ENCODE peak calls at places on chromosomes 13 and 19, in eight cellular contexts. One of them, this sample, is unnamed.

GRCh38 chr19:991174-991931 is 7.2 kb downstream of the WDR18 start:
- DNase-seq in AG10803: peak; percentile 52
- DNase-seq in body of pancreas: no peak
- DNase-seq in heart right ventricle: no peak
- DNase-seq in stomach: no peak
- DNase-seq in IMR-90: peak; percentile 46
- DNase-seq in sigmoid colon: no peak
- DNase-seq in uterus: peak; percentile 23
- DNase-seq in this sample: no peak

GRCh38 chr19:611506-611869 is 21.8 kb downstream of the HCN2 start:
- DNase-seq in body of pancreas: no peak
- DNase-seq in stomach: no peak
- DNase-seq in AG10803: peak; percentile 97
- DNase-seq in IMR-90: peak; percentile 96
- DNase-seq in sigmoid colon: no peak
- DNase-seq in uterus: no peak
- DNase-seq in heart right ventricle: no peak
- DNase-seq in this sample: peak; percentile 56

GRCh38 chr13:29702912-29703351 is 107.4 kb upstream of the SLC7A1 start:
- DNase-seq in stomach: no peak
- DNase-seq in uterus: peak; percentile 59
- DNase-seq in body of pancreas: no peak
- DNase-seq in IMR-90: peak; percentile 69
- DNase-seq in AG10803: peak; percentile 93
- DNase-seq in sigmoid colon: peak; percentile 72
- DNase-seq in heart right ventricle: peak; percentile 39
- DNase-seq in this sample: peak; percentile 80

GRCh38 chr13:36820222-36820621 is 1.2 kb downstream of the RFXAP start:
- DNase-seq in IMR-90: no peak
- DNase-seq in body of pancreas: no peak
- DNase-seq in heart right ventricle: no peak
- DNase-seq in sigmoid colon: no peak
- DNase-seq in stomach: no peak
- DNase-seq in uterus: no peak
- DNase-seq in AG10803: no peak
- DNase-seq in this sample: no peak

GRCh38 chr13:80716610-80717081 is 375.7 kb upstream of the SPRY2 start:
- DNase-seq in IMR-90: no peak
- DNase-seq in sigmoid colon: peak; percentile 64
- DNase-seq in heart right ventricle: peak; percentile 30
- DNase-seq in uterus: no peak
- DNase-seq in body of pancreas: peak; percentile 20
- DNase-seq in AG10803: no peak
- DNase-seq in stomach: no peak
- DNase-seq in this sample: no peak

GRCh38 chr13:79222427-79223205 is 183.4 kb downstream of the RBM26 start:
- DNase-seq in heart right ventricle: no peak
- DNase-seq in sigmoid colon: no peak
- DNase-seq in uterus: no peak
- DNase-seq in stomach: no peak
- DNase-seq in body of pancreas: no peak
- DNase-seq in IMR-90: no peak
- DNase-seq in AG10803: no peak
- DNase-seq in this sample: no peak

GRCh38 chr13:111460548-111461444 is 140.4 kb downstream of the TEX29 start:
- DNase-seq in IMR-90: peak; percentile 47
- DNase-seq in AG10803: peak; percentile 62
- DNase-seq in body of pancreas: peak; percentile 66
- DNase-seq in stomach: no peak
- DNase-seq in uterus: peak; percentile 28
- DNase-seq in heart right ventricle: peak; percentile 31
- DNase-seq in sigmoid colon: peak; percentile 64
- DNase-seq in this sample: peak; percentile 15

GRCh38 chr13:39575641-39576238 is 27.3 kb downstream of the LHFPL6 start:
- DNase-seq in IMR-90: no peak
- DNase-seq in sigmoid colon: no peak
- DNase-seq in heart right ventricle: no peak
- DNase-seq in uterus: no peak
- DNase-seq in stomach: no peak
- DNase-seq in AG10803: no peak
- DNase-seq in body of pancreas: no peak
- DNase-seq in this sample: no peak

GRCh38 chr19:48963371-48964204 is 1.5 kb upstream of the FTL start:
- DNase-seq in IMR-90: peak; percentile 71
- DNase-seq in uterus: peak; percentile 84
- DNase-seq in body of pancreas: peak; percentile 83
- DNase-seq in AG10803: peak; percentile 68
- DNase-seq in stomach: peak; percentile 77
- DNase-seq in heart right ventricle: peak; percentile 82
- DNase-seq in sigmoid colon: peak; percentile 95
- DNase-seq in this sample: no peak

GRCh38 chr13:111247552-111247951 is 72.9 kb upstream of the TEX29 start:
- DNase-seq in uterus: no peak
- DNase-seq in body of pancreas: peak; percentile 76
- DNase-seq in AG10803: peak; percentile 38
- DNase-seq in heart right ventricle: peak; percentile 30
- DNase-seq in sigmoid colon: no peak
- DNase-seq in IMR-90: no peak
- DNase-seq in stomach: peak; percentile 75
- DNase-seq in this sample: no peak

GRCh38 chr13:41130356-41130755 is 2.2 kb downstream of the KBTBD6 start:
- DNase-seq in body of pancreas: no peak
- DNase-seq in heart right ventricle: no peak
- DNase-seq in stomach: no peak
- DNase-seq in uterus: no peak
- DNase-seq in sigmoid colon: no peak
- DNase-seq in IMR-90: peak; percentile 37
- DNase-seq in AG10803: no peak
- DNase-seq in this sample: no peak

GRCh38 chr19:48113190-48113917 is 2.7 kb upstream of the PLA2G4C start:
- DNase-seq in AG10803: no peak
- DNase-seq in stomach: no peak
- DNase-seq in IMR-90: peak; percentile 18
- DNase-seq in heart right ventricle: no peak
- DNase-seq in body of pancreas: no peak
- DNase-seq in sigmoid colon: no peak
- DNase-seq in uterus: no peak
- DNase-seq in this sample: no peak

GRCh38 chr13:20349564-20350379 is 117.7 kb upstream of the GJB6 start:
- DNase-seq in stomach: no peak
- DNase-seq in body of pancreas: peak; percentile 16
- DNase-seq in IMR-90: no peak
- DNase-seq in AG10803: no peak
- DNase-seq in sigmoid colon: no peak
- DNase-seq in uterus: no peak
- DNase-seq in heart right ventricle: no peak
- DNase-seq in this sample: no peak

GRCh38 chr13:92530364-92530763 is 696.2 kb upstream of the GPC6 start:
- DNase-seq in uterus: no peak
- DNase-seq in body of pancreas: no peak
- DNase-seq in stomach: no peak
- DNase-seq in AG10803: no peak
- DNase-seq in heart right ventricle: no peak
- DNase-seq in sigmoid colon: no peak
- DNase-seq in IMR-90: peak; percentile 3
- DNase-seq in this sample: no peak
- TF ChIP-seq CTCF in uterus: no peak
- TF ChIP-seq CTCF in body of pancreas: peak; percentile 31
- TF ChIP-seq CTCF in stomach: no peak
- TF ChIP-seq CTCF in AG10803: no peak
- TF ChIP-seq CTCF in heart right ventricle: no peak
- TF ChIP-seq CTCF in sigmoid colon: no peak
- TF ChIP-seq CTCF in IMR-90: no peak
- TF ChIP-seq CTCF in this sample: no peak

GRCh38 chr13:50389726-50390125 is 374.5 kb downstream of the KCNRG start:
- DNase-seq in sigmoid colon: no peak
- DNase-seq in heart right ventricle: no peak
- DNase-seq in uterus: no peak
- DNase-seq in IMR-90: no peak
- DNase-seq in stomach: no peak
- DNase-seq in body of pancreas: peak; percentile 13
- DNase-seq in AG10803: no peak
- DNase-seq in this sample: no peak

GRCh38 chr13:50384724-50385123 is 369.5 kb downstream of the KCNRG start:
- DNase-seq in IMR-90: no peak
- DNase-seq in uterus: no peak
- DNase-seq in sigmoid colon: no peak
- DNase-seq in heart right ventricle: no peak
- DNase-seq in stomach: no peak
- DNase-seq in body of pancreas: no peak
- DNase-seq in AG10803: no peak
- DNase-seq in this sample: no peak

GRCh38 chr13:50387124-50387581 is 371.9 kb downstream of the KCNRG start:
- DNase-seq in IMR-90: peak; percentile 42
- DNase-seq in AG10803: peak; percentile 40
- DNase-seq in sigmoid colon: no peak
- DNase-seq in heart right ventricle: peak; percentile 65
- DNase-seq in body of pancreas: peak; percentile 56
- DNase-seq in stomach: peak; percentile 40
- DNase-seq in uterus: peak; percentile 47
- DNase-seq in this sample: no peak

GRCh38 chr13:50388481-50388880 is 373.2 kb downstream of the KCNRG start:
- DNase-seq in heart right ventricle: no peak
- DNase-seq in IMR-90: no peak
- DNase-seq in AG10803: no peak
- DNase-seq in stomach: no peak
- DNase-seq in body of pancreas: no peak
- DNase-seq in sigmoid colon: no peak
- DNase-seq in uterus: no peak
- DNase-seq in this sample: no peak

GRCh38 chr13:50386527-50387123 is 371.4 kb downstream of the KCNRG start:
- DNase-seq in stomach: no peak
- DNase-seq in body of pancreas: no peak
- DNase-seq in heart right ventricle: no peak
- DNase-seq in IMR-90: peak; percentile 82
- DNase-seq in AG10803: peak; percentile 78
- DNase-seq in uterus: peak; percentile 27
- DNase-seq in sigmoid colon: no peak
- DNase-seq in this sample: no peak
- H3K4me3 ChIP-seq in stomach: no peak overlapping the region
- H3K4me3 ChIP-seq in body of pancreas: no peak overlapping the region
- H3K4me3 ChIP-seq in heart right ventricle: peak overlapping the region; percentile 40
- H3K4me3 ChIP-seq in IMR-90: no peak overlapping the region
- H3K4me3 ChIP-seq in AG10803: peak overlapping the region; percentile 3
- H3K4me3 ChIP-seq in uterus: no peak overlapping the region
- H3K4me3 ChIP-seq in sigmoid colon: no peak overlapping the region
- H3K4me3 ChIP-seq in this sample: no peak overlapping the region

DNA sequence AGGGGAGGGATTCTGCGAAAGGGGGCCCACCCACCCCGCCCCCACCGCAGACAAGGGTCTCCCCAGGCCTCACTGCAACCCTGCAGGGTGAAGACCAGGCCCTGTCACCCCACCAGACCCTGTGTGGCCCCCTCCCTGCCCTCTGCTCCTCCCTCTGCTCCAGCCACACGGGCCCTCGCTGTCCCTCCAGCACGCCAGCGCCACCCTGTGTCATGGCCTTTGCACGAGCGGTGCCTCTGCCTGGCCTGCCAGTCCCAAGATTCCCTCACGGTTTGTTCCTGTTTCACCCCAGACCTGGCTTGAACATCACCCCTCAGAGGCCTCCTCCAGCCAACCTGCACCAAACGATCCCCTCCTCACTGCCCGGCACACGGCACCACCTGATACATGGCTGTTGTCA is 27.3 kb downstream of the PIP5K1C start:
- DNase-seq in stomach: no peak
- DNase-seq in sigmoid colon: no peak
- DNase-seq in IMR-90: no peak
- DNase-seq in uterus: no peak
- DNase-seq in AG10803: no peak
- DNase-seq in body of pancreas: no peak
- DNase-seq in heart right ventricle: no peak
- DNase-seq in this sample: no peak
- TF ChIP-seq CTCF in stomach: no peak
- TF ChIP-seq CTCF in sigmoid colon: no peak
- TF ChIP-seq CTCF in IMR-90: no peak
- TF ChIP-seq CTCF in uterus: no peak
- TF ChIP-seq CTCF in AG10803: no peak
- TF ChIP-seq CTCF in body of pancreas: no peak
- TF ChIP-seq CTCF in heart right ventricle: no peak
- TF ChIP-seq CTCF in this sample: no peak

GRCh38 chr19:9786819-9787218 is 18.3 kb upstream of the ZNF846 start:
- DNase-seq in sigmoid colon: no peak
- DNase-seq in AG10803: no peak
- DNase-seq in body of pancreas: no peak
- DNase-seq in heart right ventricle: no peak
- DNase-seq in IMR-90: no peak
- DNase-seq in stomach: no peak
- DNase-seq in uterus: no peak
- DNase-seq in this sample: no peak

GRCh38 chr19:9782282-9782681 is 13.7 kb upstream of the ZNF846 start:
- DNase-seq in heart right ventricle: no peak
- DNase-seq in IMR-90: no peak
- DNase-seq in stomach: no peak
- DNase-seq in AG10803: no peak
- DNase-seq in sigmoid colon: no peak
- DNase-seq in body of pancreas: no peak
- DNase-seq in uterus: no peak
- DNase-seq in this sample: no peak

GRCh38 chr19:9789066-9789465 is 20.5 kb upstream of the ZNF846 start:
- DNase-seq in sigmoid colon: no peak
- DNase-seq in AG10803: no peak
- DNase-seq in uterus: no peak
- DNase-seq in IMR-90: no peak
- DNase-seq in stomach: no peak
- DNase-seq in body of pancreas: no peak
- DNase-seq in heart right ventricle: no peak
- DNase-seq in this sample: no peak

GRCh38 chr19:9786342-9786741 is 17.8 kb upstream of the ZNF846 start:
- DNase-seq in uterus: no peak
- DNase-seq in sigmoid colon: no peak
- DNase-seq in IMR-90: no peak
- DNase-seq in body of pancreas: no peak
- DNase-seq in stomach: no peak
- DNase-seq in AG10803: no peak
- DNase-seq in heart right ventricle: no peak
- DNase-seq in this sample: no peak

DNA sequence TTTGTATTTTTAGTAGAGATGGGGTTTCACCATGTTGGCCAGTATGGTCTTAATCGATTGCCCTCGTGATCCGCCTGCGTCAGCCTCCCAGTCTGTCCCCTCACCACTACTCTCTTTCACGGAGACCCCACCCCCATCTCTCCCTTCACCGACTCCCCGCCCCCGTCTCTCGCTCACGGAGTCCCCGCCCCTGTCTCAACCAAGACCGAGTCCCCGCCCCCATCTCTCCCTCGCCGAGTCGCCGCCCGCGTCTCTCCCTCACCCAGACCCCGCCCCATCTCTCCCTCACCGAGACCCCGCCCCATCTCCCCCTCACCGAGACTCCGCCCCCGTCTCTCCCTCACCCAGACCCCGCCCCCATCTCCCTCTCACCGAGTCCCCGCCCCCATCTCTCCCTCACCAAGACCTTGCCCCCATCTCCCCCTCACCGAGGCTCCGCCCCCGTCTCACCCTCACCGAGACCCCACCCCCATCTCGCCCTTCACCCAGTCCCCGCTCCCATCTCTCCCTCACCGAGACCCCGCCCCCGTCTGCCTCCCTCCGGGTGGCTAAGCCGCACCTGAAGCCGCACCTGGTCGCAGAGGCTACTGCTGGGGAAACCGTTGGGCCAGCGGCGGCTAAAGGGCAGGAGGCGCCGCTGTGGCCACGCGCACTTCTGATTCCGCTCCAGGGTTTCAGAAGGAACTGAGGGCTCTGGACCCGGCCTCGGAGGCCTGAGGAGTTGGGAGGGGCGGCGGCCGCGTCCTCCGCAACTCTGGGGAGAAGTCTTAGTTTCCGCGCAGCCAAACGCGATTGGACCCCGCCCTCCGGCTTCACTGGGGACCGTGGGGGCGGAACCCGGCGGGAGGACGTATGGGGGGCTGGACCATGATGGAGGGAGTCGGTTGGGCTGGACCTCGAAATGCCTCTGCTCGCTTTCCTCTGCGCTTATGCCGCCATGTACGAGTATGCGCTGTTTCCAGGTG is 17.1 kb upstream of the ZNF846 start:
- DNase-seq in sigmoid colon: peak; percentile 99
- DNase-seq in IMR-90: peak; percentile 92
- DNase-seq in body of pancreas: peak; percentile 99
- DNase-seq in heart right ventricle: peak; percentile 99
- DNase-seq in stomach: peak; percentile 99
- DNase-seq in AG10803: peak; percentile 91
- DNase-seq in uterus: peak; percentile 96
- DNase-seq in this sample: peak; percentile 56
- H3K4me3 ChIP-seq in sigmoid colon: peak overlapping the region; percentile 92
- H3K4me3 ChIP-seq in IMR-90: peak overlapping the region; percentile 92
- H3K4me3 ChIP-seq in body of pancreas: peak overlapping the region; percentile 19
- H3K4me3 ChIP-seq in heart right ventricle: peak overlapping the region; percentile 68
- H3K4me3 ChIP-seq in stomach: peak overlapping the region; percentile 65
- H3K4me3 ChIP-seq in AG10803: peak overlapping the region; percentile 95
- H3K4me3 ChIP-seq in uterus: peak overlapping the region; percentile 70
- H3K4me3 ChIP-seq in this sample: peak overlapping the region; percentile 58